ENCODE peak calls at places on chromosomes 13 and 19, in six cellular contexts. O is spleen, V is adrenal gland, M is heart left ventricle, D is uterus, T is A549. L is an unnamed sample.

GRCh38 chr13:63542704-63543215 is 2127.1 kb upstream of the PCDH20 start:
- DNase-seq in O (no peak), V (no peak), M (no peak), D (no peak), T (no peak), L (no peak)

GRCh38 chr13:50713849-50714248 is 129.6 kb downstream of the DLEU7 start:
- DNase-seq in O (peak; percentile 79), V (no peak), M (no peak), D (no peak), T (no peak), L (no peak)

GRCh38 chr13:50955212-50955611 is 45.6 kb downstream of the RNASEH2B start:
- DNase-seq in O (no peak), V (no peak), M (no peak), D (no peak), T (no peak), L (no peak)

GRCh38 chr13:46679369-46680180 is 117.4 kb downstream of the ESD start:
- DNase-seq in O (peak; percentile 84), V (no peak), M (no peak), D (peak; percentile 72), T (no peak), L (no peak)

GRCh38 chr19:52138614-52139290 is 986 bp downstream of the ZNF616 start:
- DNase-seq in O (peak; percentile 74), V (peak; percentile 34), M (no peak), D (peak; percentile 20), T (no peak), L (peak; percentile 32)

GRCh38 chr13:112210401-112210800 is 143.5 kb downstream of the SOX1 start:
- DNase-seq in O (no peak), V (no peak), M (no peak), D (no peak), T (no peak), L (no peak)

GRCh38 chr19:6476155-6476895 is 5.3 kb downstream of the DENND1C start:
- DNase-seq in O (peak; percentile 83), V (peak; percentile 94), M (no peak), D (peak; percentile 31), T (peak; percentile 59), L (peak; percentile 29)

GRCh38 chr13:114063545-114064515 is 68.6 kb downstream of the RASA3 start:
- DNase-seq in O (peak; percentile 93), V (peak; percentile 61), M (peak; percentile 66), D (peak; percentile 75), T (no peak), L (no peak)

GRCh38 chr19:15249912-15250634 is 17.8 kb upstream of the EPHX3 start:
- DNase-seq in O (no peak), V (peak; percentile 51), M (peak; percentile 81), D (peak; percentile 66), T (no peak), L (peak; percentile 35)

GRCh38 chr19:13615890-13616289 is 109.6 kb upstream of the CACNA1A start:
- DNase-seq in O (peak; percentile 32), V (no peak), M (no peak), D (no peak), T (no peak), L (no peak)

GRCh38 chr13:109697936-109698335 is 88.4 kb downstream of the IRS2 start:
- DNase-seq in O (no peak), V (no peak), M (no peak), D (no peak), T (no peak), L (no peak)

GRCh38 chr19:2385053-2385721 is 25.1 kb downstream of the TMPRSS9 start:
- DNase-seq in O (no peak), V (peak; percentile 66), M (no peak), D (no peak), T (peak; percentile 81), L (no peak)

GRCh38 chr13:75647126-75647784 is 11.1 kb downstream of the LMO7 start:
- DNase-seq in O (no peak), V (no peak), M (no peak), D (no peak), T (no peak), L (no peak)

GRCh38 chr13:98199480-98199879 is 22.4 kb upstream of the RNF113B start:
- DNase-seq in O (no peak), V (no peak), M (no peak), D (no peak), T (no peak), L (no peak)

GRCh38 chr13:27967203-27967735 is 1.8 kb downstream of the CDX2 start:
- DNase-seq in O (no peak), V (no peak), M (no peak), D (no peak), T (no peak), L (no peak)

GRCh38 chr13:43360911-43361605 is 337.7 kb downstream of the DNAJC15 start:
- DNase-seq in O (no peak), V (no peak), M (no peak), D (no peak), T (no peak), L (no peak)

GRCh38 chr13:109402976-109403375 is 383.4 kb downstream of the IRS2 start:
- DNase-seq in O (no peak), V (no peak), M (no peak), D (no peak), T (no peak), L (no peak)

GRCh38 chr13:47997384-47997783 is 3.7 kb downstream of the SUCLA2 start:
- DNase-seq in O (no peak), V (no peak), M (peak; percentile 45), D (no peak), T (no peak), L (no peak)

GRCh38 chr13:91133941-91134772 is 213.3 kb upstream of the MIR17HG start:
- DNase-seq in O (no peak), V (peak; percentile 31), M (no peak), D (no peak), T (peak; percentile 18), L (peak; percentile 50)

GRCh38 chr13:113029487-113030258 is 60.7 kb downstream of the MCF2L start:
- DNase-seq in O (no peak), V (no peak), M (no peak), D (no peak), T (peak; percentile 21), L (peak; percentile 16)

GRCh38 chr19:10009714-10010224 is 535 bp downstream of the COL5A3 start:
- DNase-seq in O (no peak), V (no peak), M (no peak), D (no peak), T (no peak), L (no peak)

GRCh38 chr19:10011974-10012373 is 1.3 kb upstream of the RDH8 start:
- DNase-seq in O (no peak), V (no peak), M (peak; percentile 30), D (no peak), T (no peak), L (no peak)

GRCh38 chr19:10009269-10009665 is 1.0 kb downstream of the COL5A3 start:
- DNase-seq in O (no peak), V (peak; percentile 53), M (peak; percentile 88), D (peak; percentile 79), T (no peak), L (peak; percentile 35)

GRCh38 chr19:10010939-10011338 is 635 bp upstream of the COL5A3 start:
- DNase-seq in O (no peak), V (no peak), M (no peak), D (no peak), T (no peak), L (no peak)

DNA sequence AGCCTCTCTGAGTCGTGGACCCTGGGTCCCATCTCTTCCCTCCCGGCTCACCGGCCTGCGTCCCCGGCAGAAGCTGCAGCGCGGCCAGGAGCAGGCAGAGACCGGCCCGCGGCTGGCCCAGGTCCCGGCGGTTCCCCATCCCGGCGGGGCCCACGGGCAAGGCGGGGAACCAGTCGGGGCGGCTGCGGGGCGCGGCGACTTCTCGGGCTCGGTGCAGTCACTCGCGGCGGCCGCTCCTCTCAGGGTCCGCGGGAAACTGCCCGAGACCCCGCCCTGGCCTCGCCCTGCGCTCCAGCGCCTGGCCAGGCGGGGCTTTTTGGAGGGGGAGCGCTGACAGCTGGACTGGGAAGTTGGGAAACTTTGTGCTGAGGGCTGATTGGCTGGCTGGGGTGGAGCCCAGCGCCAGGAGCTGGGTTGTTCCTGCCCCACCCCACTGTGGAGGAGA is at the start of gene COL5A3:
- DNase-seq in O (no peak), V (peak; percentile 40), M (peak; percentile 87), D (peak; percentile 59), T (no peak), L (peak; percentile 5)
- H3K27ac ChIP-seq in O (no peak within 1 kb of the TSS), V (no peak within 1 kb of the TSS), M (peak within 1 kb of the TSS; percentile 88), D (peak within 1 kb of the TSS; percentile 88), T (no peak within 1 kb of the TSS), L (no peak within 1 kb of the TSS)

DNA sequence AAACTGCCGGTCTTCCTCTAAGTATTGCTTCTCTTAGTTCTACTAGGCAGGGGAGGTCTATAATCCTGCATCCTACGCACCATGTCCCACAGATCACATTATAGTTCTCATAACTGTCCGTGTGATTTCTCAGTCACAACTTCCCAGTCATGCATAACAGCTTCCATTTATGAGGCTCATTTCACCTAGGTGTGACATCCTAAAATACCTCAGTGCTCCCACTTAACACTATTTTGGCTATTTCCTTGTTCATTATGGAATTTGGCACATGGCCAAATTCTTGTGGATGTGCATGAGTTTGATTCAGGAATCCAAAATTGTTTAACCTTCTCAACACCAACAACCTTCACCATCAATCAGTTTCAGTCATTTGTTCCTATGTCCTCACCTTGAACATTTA is 989.9 kb downstream of the OLFM4 start:
- DNase-seq in O (no peak), V (no peak), M (no peak), D (no peak), T (no peak), L (no peak)
- H3K9me3 ChIP-seq in O (no peaks in the 10 kb centered on the region), V (no peaks in the 10 kb centered on the region), M (no peaks in the 10 kb centered on the region), D (no peaks in the 10 kb centered on the region), T (no peaks in the 10 kb centered on the region), L (no peaks in the 10 kb centered on the region)

DNA sequence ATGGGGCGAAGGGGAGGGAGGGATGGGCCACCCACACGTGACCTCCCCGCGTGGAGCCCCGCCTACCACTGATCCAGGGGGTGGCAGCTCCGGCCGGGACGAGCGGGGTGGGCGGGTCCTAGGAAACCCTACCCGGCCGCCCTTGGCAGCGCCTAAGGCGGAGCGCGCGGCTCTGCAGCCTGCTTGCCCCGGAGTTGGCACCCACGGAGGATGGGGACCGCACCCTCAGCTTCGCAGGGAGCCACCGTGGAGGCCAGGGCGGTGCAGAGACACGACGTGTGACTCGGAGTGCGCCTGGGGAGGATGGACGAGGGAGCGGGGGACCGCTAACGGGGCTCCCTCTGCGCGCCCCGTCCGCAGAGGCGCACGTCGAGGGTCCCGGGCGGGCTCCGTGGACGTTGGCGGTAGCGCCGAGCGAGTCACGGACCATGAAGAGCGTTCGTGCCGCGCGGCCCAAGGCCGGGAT is at the start of gene RGS9BP:
- DNase-seq in O (peak; percentile 94), V (peak; percentile 87), M (peak; percentile 93), D (peak; percentile 77), T (peak; percentile 92), L (peak; percentile 82)
- TF ChIP-seq POLR2A in O (no peak), V (no peak), M (no peak), D (no peak), T (no peak), L (no peak)

DNA sequence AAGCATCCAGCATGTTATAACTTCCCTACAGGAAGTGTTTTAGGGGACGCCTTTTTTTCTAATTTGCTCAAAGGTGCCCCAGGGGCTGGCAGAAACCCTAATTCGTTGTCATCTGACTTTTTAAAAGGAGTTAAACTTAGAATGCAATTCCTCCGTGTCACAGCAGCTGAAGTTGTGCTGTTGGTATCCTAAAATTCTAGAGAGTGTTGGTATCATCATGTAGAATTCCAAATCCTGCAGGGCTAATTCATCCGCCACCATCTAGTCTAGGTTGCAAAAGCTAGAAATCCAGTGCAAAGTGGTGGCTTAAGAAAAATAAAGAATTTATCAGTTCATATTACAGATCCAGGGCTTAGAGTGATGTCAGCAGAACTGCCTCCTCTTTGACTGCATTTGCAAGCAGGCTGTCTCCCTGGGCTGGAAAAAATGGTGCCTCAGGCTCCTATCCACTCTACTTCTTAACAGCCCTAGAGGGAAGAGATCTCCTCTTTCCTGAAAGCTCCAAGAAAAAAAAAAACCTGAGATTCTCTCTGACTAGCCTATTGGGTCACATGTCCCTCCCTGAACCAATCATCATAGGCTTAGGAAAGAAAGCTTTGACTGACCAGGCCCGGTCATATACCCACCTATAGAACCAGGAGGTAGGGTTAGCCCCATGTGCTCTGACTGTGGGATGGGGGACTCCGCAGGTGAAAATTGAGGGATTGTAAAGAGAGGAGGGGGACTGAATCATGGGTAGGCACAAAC is 73.0 kb downstream of the MAP4K1 start:
- DNase-seq in O (no peak), V (no peak), M (no peak), D (no peak), T (no peak), L (no peak)
- H3K27ac ChIP-seq in O (peak overlapping the region; percentile 48), V (peak overlapping the region; percentile 72), M (no peak overlapping the region), D (no peak overlapping the region), T (peak overlapping the region; percentile 59), L (no peak overlapping the region)